ENCODE peak calls at places on chromosomes 16 and 17, in eight cellular contexts. A is ascending aorta; T is thoracic aorta; G is stomach; W is neural progenitor cell; I is cardiac muscle cell; C is CD8-positive, alpha-beta T cell; R is prostate gland. H is an unnamed sample.

GRCh38 chr17:65530985-65531507 is 30.4 kb downstream of the AXIN2 start:
- DNase-seq in G (no peak), T (no peak), A (no peak), C (no peak), W (peak; percentile 28), I (peak; percentile 98), R (no peak), H (peak; percentile 45)

GRCh38 chr16:28899882-28900600 is 21.8 kb downstream of the ATP2A1 start:
- DNase-seq in R (no peak), W (no peak), T (no peak), I (no peak), C (no peak), G (no peak), A (no peak), H (no peak)

GRCh38 chr17:51028176-51028863 is 92.3 kb downstream of the SPAG9 start:
- DNase-seq in R (no peak), W (no peak), A (no peak), G (no peak), I (no peak), T (no peak), C (no peak), H (no peak)

GRCh38 chr17:2192367-2193028 is 111.1 kb downstream of the SMG6 start:
- DNase-seq in I (peak; percentile 97), C (peak; percentile 62), T (no peak), R (no peak), G (no peak), A (no peak), W (no peak), H (no peak)

GRCh38 chr17:234163-235047 is 53.0 kb upstream of the DOC2B start:
- DNase-seq in R (no peak), C (no peak), G (no peak), W (no peak), A (no peak), T (no peak), I (no peak), H (no peak)

GRCh38 chr17:42676424-42677011 is at the start of gene PLEKHH3:
- DNase-seq in G (no peak), W (peak; percentile 73), R (no peak), C (no peak), A (no peak), T (no peak), I (no peak), H (no peak)

GRCh38 chr16:12819126-12820117 is 15.7 kb upstream of the CPPED1 start:
- DNase-seq in A (no peak), R (peak; percentile 25), W (peak; percentile 72), I (peak; percentile 64), T (no peak), C (peak; percentile 69), G (peak; percentile 74), H (peak; percentile 92)

GRCh38 chr17:82228842-82229685 is at the start of gene SLC16A3:
- DNase-seq in A (no peak), R (no peak), C (peak; percentile 49), I (peak; percentile 83), T (no peak), W (peak; percentile 91), G (peak; percentile 76), H (peak; percentile 88)

GRCh38 chr17:71023631-71024030 is 854.3 kb downstream of the KCNJ2 start:
- DNase-seq in C (no peak), A (no peak), W (peak; percentile 22), I (peak; percentile 6), R (no peak), T (no peak), G (no peak), H (no peak)

GRCh38 chr17:34386925-34387550 is 24.0 kb upstream of the CCL1 start:
- DNase-seq in R (no peak), G (no peak), W (no peak), I (peak; percentile 65), A (peak; percentile 32), C (no peak), T (no peak), H (peak; percentile 65)

GRCh38 chr17:2815781-2816185 is 19.5 kb downstream of the RAP1GAP2 start:
- DNase-seq in G (peak; percentile 44), I (no peak), R (no peak), A (no peak), C (no peak), W (peak; percentile 66), T (no peak), H (peak; percentile 61)

GRCh38 chr17:19737305-19738072 is 10.6 kb downstream of the ALDH3A1 start:
- DNase-seq in I (no peak), C (no peak), W (no peak), T (no peak), G (no peak), A (no peak), R (no peak), H (no peak)

GRCh38 chr16:2912330-2913199 is 834 bp downstream of the FLYWCH1 start:
- DNase-seq in C (no peak), I (peak; percentile 79), A (no peak), G (peak; percentile 33), W (peak; percentile 58), R (no peak), T (no peak), H (peak; percentile 68)

GRCh38 chr17:5772720-5773119 is 188.4 kb upstream of the NLRP1 start:
- DNase-seq in R (no peak), A (no peak), G (no peak), T (no peak), W (no peak), I (peak; percentile 84), C (no peak), H (no peak)

GRCh38 chr16:50585331-50585776 is 37.2 kb downstream of the NKD1 start:
- DNase-seq in G (peak; percentile 40), T (peak; percentile 52), R (no peak), A (no peak), C (no peak), I (peak; percentile 87), W (no peak), H (no peak)

GRCh38 chr17:64128787-64129514 is 993 bp downstream of the ERN1 start:
- DNase-seq in W (no peak), T (no peak), C (no peak), I (peak; percentile 58), A (no peak), R (peak; percentile 46), G (peak; percentile 53), H (no peak)

GRCh38 chr17:64129515-64129764 is 504 bp downstream of the ERN1 start:
- DNase-seq in A (no peak), C (no peak), G (no peak), W (no peak), T (no peak), I (no peak), R (no peak), H (no peak)

GRCh38 chr17:64125937-64126336 is 4.0 kb downstream of the ERN1 start:
- DNase-seq in W (no peak), R (no peak), G (no peak), I (no peak), C (no peak), T (no peak), A (no peak), H (no peak)

GRCh38 chr17:64124609-64125008 is 5.3 kb downstream of the ERN1 start:
- DNase-seq in R (no peak), I (no peak), W (no peak), G (no peak), A (no peak), C (no peak), T (no peak), H (no peak)

DNA sequence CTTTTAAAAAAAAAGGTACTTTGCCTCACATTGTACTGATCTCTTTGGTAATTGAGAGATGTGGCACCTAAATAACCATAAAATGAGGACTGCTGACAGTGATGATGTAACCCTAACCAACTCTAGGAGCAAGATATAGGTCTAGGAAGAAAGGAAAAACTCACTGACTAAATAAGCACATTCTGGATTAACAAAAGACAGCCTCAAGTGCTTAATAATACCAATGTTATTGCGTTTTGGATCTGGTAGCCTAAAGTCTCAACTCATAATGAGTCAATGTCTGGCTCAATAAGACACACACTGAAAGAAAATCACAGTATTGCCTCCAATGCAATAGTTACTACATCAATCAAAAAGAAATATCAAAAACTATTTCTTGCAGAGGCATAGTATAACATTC is 3.0 kb downstream of the ERN1 start:
- DNase-seq in W (no peak), G (no peak), R (no peak), T (no peak), C (no peak), I (peak; percentile 19), A (no peak), H (no peak)
- H3K36me3 ChIP-seq in W (no peaks in the 10 kb centered on the region), G (no peaks in the 10 kb centered on the region), R (no peaks in the 10 kb centered on the region), T (no peaks in the 10 kb centered on the region), C (no peaks in the 10 kb centered on the region), I (no peaks in the 10 kb centered on the region), A (no peaks in the 10 kb centered on the region), H (no peaks in the 10 kb centered on the region)

DNA sequence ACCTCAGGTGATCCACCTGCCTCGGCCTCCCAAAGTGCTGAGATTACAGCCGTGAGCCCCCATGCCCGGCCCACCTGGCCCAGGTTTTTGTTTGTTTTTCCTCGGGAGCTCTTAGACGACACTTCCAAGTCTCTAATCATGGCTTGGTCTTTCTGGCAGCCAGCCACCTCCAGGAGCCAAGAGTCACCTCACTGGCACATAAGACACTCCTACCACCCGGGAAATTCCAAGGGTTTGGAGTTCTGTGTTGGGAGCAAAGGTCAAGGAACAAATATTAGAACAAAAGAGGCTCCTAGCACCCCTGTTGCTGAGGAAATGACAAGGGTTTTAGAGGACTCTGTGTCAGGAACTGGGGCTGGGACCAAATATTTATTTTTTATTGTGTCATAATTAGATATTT is 29.4 kb downstream of the MGRN1 start:
- DNase-seq in R (no peak), G (peak; percentile 95), I (no peak), A (no peak), C (no peak), W (no peak), T (no peak), H (no peak)
- H3K4me1 ChIP-seq in R (peaks cover 2% of the 10 kb centered on the region), G (peaks cover 75% of the 10 kb centered on the region), I (no peaks in the 10 kb centered on the region), A (no peaks in the 10 kb centered on the region), C (peaks cover 20% of the 10 kb centered on the region), W (no peaks in the 10 kb centered on the region), T (no peaks in the 10 kb centered on the region), H (peaks cover 3% of the 10 kb centered on the region)

GRCh38 chr17:7551396-7551795 is 2.5 kb downstream of the TNFSF12 start:
- DNase-seq in G (no peak), C (no peak), T (no peak), I (no peak), R (no peak), A (no peak), W (no peak), H (no peak)
- TF ChIP-seq CTCF in G (no peak), C (no peak), T (no peak), I (no peak), R (no peak), A (no peak), W (no peak), H (no peak)

GRCh38 chr17:7509937-7510336 is 25.8 kb downstream of the POLR2A start:
- DNase-seq in R (no peak), G (no peak), T (no peak), W (no peak), A (no peak), I (no peak), C (no peak), H (no peak)
- H3K36me3 ChIP-seq in R (peaks cover 30% of the 10 kb centered on the region), G (peaks cover 97% of the 10 kb centered on the region), T (peaks cover 75% of the 10 kb centered on the region), W (peaks cover 12% of the 10 kb centered on the region), A (peaks cover 93% of the 10 kb centered on the region), I (peaks cover 73% of the 10 kb centered on the region), C (peaks cover 62% of the 10 kb centered on the region), H (peaks cover 87% of the 10 kb centered on the region)

GRCh38 chr16:85633438-85633743 is 20.3 kb downstream of the GSE1 start:
- DNase-seq in I (no peak), A (no peak), T (no peak), R (no peak), G (no peak), W (no peak), C (no peak), H (no peak)
- H3K4me1 ChIP-seq in I (peaks cover 21% of the 10 kb centered on the region), A (no peaks in the 10 kb centered on the region), T (no peaks in the 10 kb centered on the region), R (peaks cover 16% of the 10 kb centered on the region), G (peaks cover 87% of the 10 kb centered on the region), W (peaks cover 2% of the 10 kb centered on the region), C (peaks cover 9% of the 10 kb centered on the region), H (no peaks in the 10 kb centered on the region)

H was measured in endodermal cell.